ENCODE peak calls at places on chromosome 18, in seven cellular contexts. J is astrocyte, C is A673, T is MM.1S, W is K562, V is HepG2, M is keratinocyte. L is an unnamed sample.

GRCh38 chr18:55588876-55589595 is 1.0 kb upstream of the TCF4 start:
- DNase-seq in J (no peak), C (peak), T (no peak), W (no peak), V (no peak), M (no peak), L (no peak)

GRCh38 chr18:58189008-58189407 is 145.0 kb downstream of the NEDD4L start:
- DNase-seq in J (no peak), C (no peak), T (no peak), W (no peak), V (no peak), M (no peak), L (peak)

GRCh38 chr18:38981382-38981781 is 1415.8 kb upstream of the CELF4 start:
- DNase-seq in J (no peak), C (no peak), T (no peak), W (no peak), V (no peak), M (no peak), L (no peak)

GRCh38 chr18:35635171-35635570 is 53.6 kb downstream of the GALNT1 start:
- DNase-seq in J (peak), C (no peak), T (no peak), W (no peak), V (peak), M (peak), L (no peak)

GRCh38 chr18:4254840-4255239 is 200.3 kb downstream of the DLGAP1 start:
- DNase-seq in J (no peak), C (peak), T (no peak), W (no peak), V (no peak), M (no peak), L (peak)

GRCh38 chr18:10213526-10213925 is 240.9 kb upstream of the APCDD1 start:
- DNase-seq in J (no peak), C (peak), T (peak), W (no peak), V (no peak), M (no peak), L (no peak)

GRCh38 chr18:2104620-2105462 is 466.5 kb downstream of the METTL4 start:
- DNase-seq in J (peak), C (peak), T (peak), W (peak), V (peak), M (no peak), L (peak)

GRCh38 chr18:49666045-49666444 is 104.2 kb downstream of the LIPG start:
- DNase-seq in J (peak), C (peak), T (no peak), W (no peak), V (no peak), M (no peak), L (no peak)

GRCh38 chr18:8389391-8390340 is 219.6 kb upstream of the RAB12 start:
- DNase-seq in J (peak), C (peak), T (peak), W (peak), V (peak), M (peak), L (peak)

GRCh38 chr18:46756172-46756558 is 688 bp downstream of the ST8SIA5 start:
- DNase-seq in J (no peak), C (no peak), T (no peak), W (no peak), V (no peak), M (no peak), L (peak)

GRCh38 chr18:79548621-79548985 is 131.0 kb upstream of the CTDP1 start:
- DNase-seq in J (no peak), C (no peak), T (no peak), W (no peak), V (no peak), M (no peak), L (no peak)

GRCh38 chr18:79547413-79548076 is 132.1 kb upstream of the CTDP1 start:
- DNase-seq in J (no peak), C (no peak), T (no peak), W (no peak), V (no peak), M (no peak), L (no peak)

GRCh38 chr18:79548077-79548450 is 131.5 kb upstream of the CTDP1 start:
- DNase-seq in J (no peak), C (no peak), T (no peak), W (no peak), V (no peak), M (no peak), L (no peak)

GRCh38 chr18:79548986-79549637 is 130.5 kb upstream of the CTDP1 start:
- DNase-seq in J (no peak), C (no peak), T (no peak), W (no peak), V (no peak), M (no peak), L (no peak)

GRCh38 chr18:79549638-79550000 is 130.0 kb upstream of the CTDP1 start:
- DNase-seq in J (no peak), C (no peak), T (no peak), W (no peak), V (no peak), M (no peak), L (no peak)
- TF ChIP-seq EZH2 in J (no peak), C (no peak), T (no peak), W (no peak), V (no peak), M (no peak), L (no peak)

DNA sequence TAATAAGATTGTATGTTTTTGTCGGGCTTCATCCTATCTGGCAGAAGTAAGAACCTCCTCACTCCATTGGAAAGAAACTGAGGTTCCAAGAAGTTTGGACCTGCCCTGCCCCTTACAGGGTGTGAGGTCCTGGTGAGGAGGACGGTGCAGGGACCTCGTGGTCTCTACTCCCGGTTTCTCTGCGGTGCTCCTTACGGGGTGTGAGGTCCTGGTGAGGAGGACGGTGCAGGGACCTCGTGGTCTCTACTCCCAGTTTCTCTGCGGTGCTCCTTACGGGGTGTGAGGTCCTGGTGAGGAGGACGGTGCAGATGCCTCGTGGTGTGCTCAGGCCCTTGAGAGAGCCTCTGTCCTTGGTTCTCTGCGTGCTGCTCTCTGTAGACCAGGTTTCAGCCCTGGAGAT is 5.2 kb downstream of the CTDP1 start:
- DNase-seq in J (no peak), C (peak), T (no peak), W (no peak), V (no peak), M (no peak), L (no peak)
- TF ChIP-seq EZH2 in J (no peak), C (no peak), T (no peak), W (no peak), V (no peak), M (no peak), L (no peak)

DNA sequence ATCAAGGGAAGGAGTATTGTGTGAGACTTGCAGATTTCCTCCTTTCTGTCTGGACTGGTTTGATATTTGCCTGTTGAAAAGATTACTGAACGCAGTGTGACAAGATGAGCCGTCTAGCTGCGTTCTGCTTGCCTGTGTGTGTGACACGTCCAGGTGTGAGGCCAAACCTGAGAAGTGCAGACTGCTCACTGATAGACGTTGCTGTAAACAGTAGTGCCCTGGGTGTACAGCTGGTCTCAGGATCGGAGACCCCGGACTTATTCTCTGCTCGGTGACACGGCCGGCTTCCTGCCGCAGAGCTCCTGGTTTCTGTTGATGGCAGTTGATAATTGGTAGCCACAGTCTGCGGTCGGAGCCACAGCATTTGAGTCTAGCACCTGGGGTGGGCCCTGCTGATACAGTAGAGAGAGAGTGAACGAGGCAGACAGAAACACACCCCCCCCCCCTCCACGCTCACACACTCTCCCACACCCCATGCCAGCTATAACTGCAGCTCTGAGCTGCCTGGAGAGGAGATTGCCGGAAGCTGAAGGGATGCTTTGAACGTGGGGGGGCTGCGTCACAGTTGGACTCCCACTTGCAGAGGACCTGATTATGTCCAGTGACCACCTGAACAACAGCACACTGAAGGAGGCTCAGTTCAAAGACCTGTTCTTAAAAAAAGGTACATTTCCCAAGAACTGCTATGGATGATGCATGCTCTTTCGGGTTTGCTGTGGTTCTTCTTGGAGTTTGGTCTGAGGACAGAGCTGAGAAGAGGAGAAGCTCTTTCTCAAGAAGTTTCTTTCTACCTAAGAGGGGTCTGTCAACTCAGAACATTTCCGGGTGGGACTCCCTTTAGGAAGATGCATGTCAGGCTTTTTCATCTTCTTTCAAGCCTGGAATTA is 114.0 kb downstream of the FAM210A start:
- DNase-seq in J (no peak), C (no peak), T (peak), W (no peak), V (no peak), M (no peak), L (no peak)
- TF ChIP-seq EZH2 in J (no peak), C (no peak), T (no peak), W (no peak), V (no peak), M (no peak), L (no peak)

DNA sequence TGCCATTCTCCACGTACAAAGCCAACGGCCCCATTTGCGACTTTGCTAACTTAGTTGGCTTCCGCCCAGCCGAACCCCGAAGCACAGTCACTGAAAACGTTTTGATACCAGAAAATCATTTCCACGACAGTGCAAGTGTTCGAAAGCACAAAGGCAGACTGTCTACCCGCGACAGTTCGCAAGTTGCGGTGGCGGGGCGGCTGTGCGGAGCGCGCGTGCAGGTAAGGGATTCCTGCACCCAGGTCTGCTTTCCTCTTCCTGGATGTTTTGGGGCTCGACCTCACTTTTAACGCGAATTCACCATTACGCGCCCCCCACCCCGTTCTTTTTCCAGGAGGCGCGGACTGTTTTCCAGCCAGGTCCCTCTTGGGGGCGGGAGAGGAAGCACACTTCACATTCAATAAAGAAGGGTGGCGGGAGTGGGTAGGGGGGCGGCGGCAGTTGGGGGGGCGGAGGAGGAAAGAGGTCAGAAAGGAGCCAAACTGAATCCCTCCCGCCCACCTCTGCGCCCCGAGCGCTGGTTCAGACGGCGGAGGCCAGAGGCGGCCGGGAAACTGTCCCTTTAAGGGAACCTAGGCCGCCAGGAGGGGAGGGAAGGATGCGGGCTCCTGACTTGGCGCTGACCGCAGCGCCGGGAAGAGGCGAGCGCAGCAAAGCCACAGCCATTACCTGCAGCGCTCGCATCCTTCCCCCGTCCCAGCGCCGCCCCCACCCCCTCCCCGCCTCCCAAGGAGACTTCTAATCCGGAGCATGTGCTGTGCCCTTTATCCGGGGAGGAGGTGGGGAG is 107.5 kb upstream of the KCTD1 start:
- DNase-seq in J (peak), C (peak), T (peak), W (no peak), V (no peak), M (no peak), L (peak)
- TF ChIP-seq EZH2 in J (no peak), C (peak), T (no peak), W (no peak), V (peak), M (peak), L (peak)

GRCh38 chr18:72541871-72542690 is 2.1 kb downstream of the CBLN2 start:
- DNase-seq in J (no peak), C (peak), T (peak), W (no peak), V (no peak), M (no peak), L (peak)
- TF ChIP-seq EZH2 in J (peak), C (no peak), T (no peak), W (no peak), V (no peak), M (peak), L (no peak)

GRCh38 chr18:69400253-69400975 is at the start of gene DOK6:
- DNase-seq in J (peak), C (peak), T (no peak), W (no peak), V (peak), M (no peak), L (peak)
- TF ChIP-seq EZH2 in J (no peak), C (no peak), T (no peak), W (no peak), V (no peak), M (peak), L (peak)

DNA sequence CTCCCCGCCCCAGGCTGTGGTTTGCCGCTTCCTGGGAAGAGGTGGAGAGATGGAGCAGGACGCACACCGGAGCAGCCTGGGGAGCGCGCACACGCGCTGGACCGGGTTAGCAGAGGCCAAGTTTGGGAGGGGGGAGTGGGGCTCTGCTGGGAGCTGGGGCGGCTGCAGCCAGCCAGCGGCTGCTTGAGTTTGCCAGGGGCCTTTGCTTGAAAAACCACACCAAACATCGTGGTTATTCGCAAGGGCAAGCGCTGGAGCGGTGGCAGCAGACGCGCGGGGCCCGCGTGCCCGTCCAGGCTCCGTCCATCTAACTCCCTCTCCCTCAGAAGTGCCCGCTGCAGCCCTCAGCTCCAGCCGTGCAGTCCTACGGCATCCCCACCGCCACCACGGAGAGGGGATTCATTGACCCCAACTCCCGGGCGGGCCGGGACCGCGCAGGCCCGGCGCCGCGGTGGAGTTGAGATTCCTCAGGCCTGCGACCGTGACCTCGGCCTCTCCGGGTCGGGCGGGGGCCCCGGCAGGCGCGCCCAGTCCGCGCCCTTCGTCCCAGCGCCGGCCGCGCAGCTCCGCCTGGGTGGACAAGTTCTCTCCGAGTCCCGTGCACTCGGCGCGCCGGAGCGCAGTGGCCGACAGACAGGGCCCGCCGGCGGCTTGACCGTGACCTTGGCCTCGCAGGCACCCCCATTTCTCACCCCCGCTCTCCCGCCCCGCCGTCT is 4.5 kb downstream of the PTGR3 start:
- DNase-seq in J (peak), C (no peak), T (no peak), W (no peak), V (no peak), M (no peak), L (peak)
- TF ChIP-seq EZH2 in J (peak), C (peak), T (no peak), W (no peak), V (no peak), M (no peak), L (peak)

GRCh38 chr18:37567061-37567993 is 1.7 kb upstream of the CELF4 start:
- DNase-seq in J (no peak), C (no peak), T (no peak), W (no peak), V (no peak), M (no peak), L (peak)
- TF ChIP-seq EZH2 in J (peak), C (peak), T (no peak), W (no peak), V (no peak), M (peak), L (peak)

GRCh38 chr18:28176933-28177827 is at the start of gene CDH2:
- DNase-seq in J (peak), C (peak), T (peak), W (no peak), V (peak), M (no peak), L (peak)
- TF ChIP-seq EZH2 in J (no peak), C (no peak), T (no peak), W (no peak), V (no peak), M (no peak), L (no peak)

DNA sequence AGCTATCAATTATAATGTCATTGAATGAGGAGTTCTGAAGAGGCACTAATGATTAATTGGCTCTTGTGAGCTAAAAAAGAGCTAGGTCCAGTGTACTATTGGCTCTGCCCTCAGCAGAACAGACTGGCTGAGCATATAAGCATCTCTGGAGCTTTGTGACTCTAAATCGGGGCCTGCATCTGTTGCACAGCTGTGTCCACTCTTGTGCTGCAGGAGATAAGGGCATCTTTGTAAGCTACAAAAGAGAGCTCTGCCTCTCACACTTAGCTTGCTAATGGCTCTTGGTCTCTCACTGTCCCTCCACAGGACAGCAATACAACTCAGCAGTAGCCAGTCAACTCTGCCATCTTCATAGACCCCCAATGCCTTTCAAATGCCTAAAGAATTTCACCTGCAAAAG is 61.5 kb upstream of the L3MBTL4 start:
- DNase-seq in J (no peak), C (no peak), T (no peak), W (no peak), V (no peak), M (no peak), L (no peak)
- TF ChIP-seq EZH2 in J (no peak), C (no peak), T (no peak), W (no peak), V (no peak), M (no peak), L (no peak)

L was measured in GM23338.